ENCODE peak calls at places on chromosomes 4 and X, in ten cellular contexts. T, B, X, P, E, O, M, L, S and U are unnamed samples.

GRCh38 chr4:149823770-149824221 is 8.2 kb upstream of the IQCM start:
- DNase-seq in T (no peak), B (no peak), X (no peak), P (peak; percentile 39), E (no peak), O (no peak), M (peak; percentile 74), L (no peak), S (no peak), U (no peak)

GRCh38 chrX:71930298-71930697 is 19.7 kb downstream of the NHSL2 start:
- DNase-seq in T (no peak), B (no peak), X (no peak), P (peak; percentile 50), E (no peak), O (no peak), M (no peak), L (no peak), S (no peak), U (no peak)

GRCh38 chrX:119488749-119489148 is 20.5 kb downstream of the SLC25A5 start:
- DNase-seq in T (peak; percentile 53), B (no peak), X (peak; percentile 78), P (peak; percentile 65), E (no peak), O (peak; percentile 33), M (peak; percentile 51), L (no peak), S (peak; percentile 45), U (peak; percentile 49)

GRCh38 chr4:142528433-142528832 is 317.7 kb downstream of the INPP4B start:
- DNase-seq in T (no peak), B (no peak), X (no peak), P (no peak), E (no peak), O (no peak), M (no peak), L (no peak), S (no peak), U (no peak)

GRCh38 chrX:7083468-7084396 is 63.8 kb upstream of the STS start:
- DNase-seq in T (peak; percentile 93), B (peak; percentile 23), X (no peak), P (peak; percentile 87), E (no peak), O (peak; percentile 79), M (peak; percentile 98), L (no peak), S (peak; percentile 90), U (no peak)

GRCh38 chr4:40669504-40669903 is 39.8 kb upstream of the RBM47 start:
- DNase-seq in T (no peak), B (no peak), X (no peak), P (no peak), E (no peak), O (no peak), M (no peak), L (no peak), S (no peak), U (no peak)

GRCh38 chr4:8738471-8738931 is 133.1 kb downstream of the HMX1 start:
- DNase-seq in T (no peak), B (no peak), X (no peak), P (no peak), E (no peak), O (no peak), M (no peak), L (no peak), S (no peak), U (no peak)

GRCh38 chr4:183337349-183337748 is 15.1 kb upstream of the CLDN24 start:
- DNase-seq in T (no peak), B (no peak), X (no peak), P (no peak), E (no peak), O (no peak), M (no peak), L (no peak), S (no peak), U (no peak)

GRCh38 chr4:53932784-53933183 is 131.6 kb downstream of the CHIC2 start:
- DNase-seq in T (no peak), B (no peak), X (no peak), P (peak; percentile 98), E (no peak), O (no peak), M (peak; percentile 99), L (no peak), S (no peak), U (no peak)

GRCh38 chrX:133402042-133402453 is 13.2 kb downstream of the GPC4 start:
- DNase-seq in T (no peak), B (no peak), X (no peak), P (peak; percentile 67), E (no peak), O (no peak), M (peak; percentile 23), L (no peak), S (no peak), U (no peak)

GRCh38 chrX:78384486-78384885 is 57.1 kb upstream of the CYSLTR1 start:
- DNase-seq in T (no peak), B (no peak), X (no peak), P (no peak), E (no peak), O (no peak), M (no peak), L (no peak), S (no peak), U (no peak)

GRCh38 chrX:78388663-78389062 is 61.3 kb upstream of the CYSLTR1 start:
- DNase-seq in T (no peak), B (no peak), X (no peak), P (no peak), E (no peak), O (no peak), M (no peak), L (no peak), S (no peak), U (no peak)

GRCh38 chrX:78383594-78383993 is 56.2 kb upstream of the CYSLTR1 start:
- DNase-seq in T (peak; percentile 48), B (no peak), X (no peak), P (no peak), E (no peak), O (no peak), M (no peak), L (no peak), S (no peak), U (no peak)

DNA sequence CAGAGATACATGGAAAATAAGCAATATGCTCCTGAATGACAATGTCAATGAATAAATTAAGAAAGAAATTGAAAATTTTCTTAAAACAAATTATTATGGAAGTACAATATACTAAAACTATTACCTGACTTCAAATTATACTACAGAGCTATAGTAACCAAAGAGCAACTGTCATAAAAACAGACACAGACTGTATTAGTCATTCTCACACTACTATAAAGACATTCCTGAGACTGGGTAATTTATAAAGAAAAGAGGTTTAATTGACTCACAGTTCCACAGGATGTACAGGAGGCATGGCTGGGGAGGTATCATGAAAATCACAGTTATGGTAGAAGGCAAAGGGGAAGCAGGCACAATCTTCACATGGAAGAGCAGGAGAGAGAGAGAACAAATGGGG is 60.0 kb upstream of the CYSLTR1 start:
- DNase-seq in T (no peak), B (no peak), X (no peak), P (no peak), E (no peak), O (no peak), M (no peak), L (no peak), S (no peak), U (no peak)
- H3K4me1 ChIP-seq in T (peaks cover 7% of the 10 kb centered on the region), B (no peaks in the 10 kb centered on the region), X (no peaks in the 10 kb centered on the region), P (no peaks in the 10 kb centered on the region), E (no peaks in the 10 kb centered on the region), O (no peaks in the 10 kb centered on the region), M (no peaks in the 10 kb centered on the region), L (no peaks in the 10 kb centered on the region), S (no peaks in the 10 kb centered on the region), U (no peaks in the 10 kb centered on the region)

GRCh38 chr4:78074747-78075146 is 17.6 kb downstream of the FRAS1 start:
- DNase-seq in T (no peak), B (no peak), X (no peak), P (peak; percentile 29), E (no peak), O (no peak), M (no peak), L (no peak), S (no peak), U (no peak)
- H3K4me1 ChIP-seq in T (no peaks in the 10 kb centered on the region), B (no peaks in the 10 kb centered on the region), X (no peaks in the 10 kb centered on the region), P (peaks cover 21% of the 10 kb centered on the region), E (no peaks in the 10 kb centered on the region), O (no peaks in the 10 kb centered on the region), M (no peaks in the 10 kb centered on the region), L (no peaks in the 10 kb centered on the region), S (no peaks in the 10 kb centered on the region), U (no peaks in the 10 kb centered on the region)

GRCh38 chrX:37757082-37757481 is 22.8 kb upstream of the CYBB start:
- DNase-seq in T (no peak), B (no peak), X (no peak), P (no peak), E (no peak), O (no peak), M (no peak), L (no peak), S (no peak), U (no peak)

GRCh38 chrX:37753384-37753783 is 26.5 kb upstream of the CYBB start:
- DNase-seq in T (no peak), B (no peak), X (no peak), P (no peak), E (no peak), O (no peak), M (no peak), L (no peak), S (no peak), U (no peak)

GRCh38 chrX:37754518-37754917 is 25.3 kb upstream of the CYBB start:
- DNase-seq in T (no peak), B (no peak), X (no peak), P (no peak), E (no peak), O (no peak), M (no peak), L (no peak), S (no peak), U (no peak)

GRCh38 chrX:37752941-37753340 is 26.9 kb upstream of the CYBB start:
- DNase-seq in T (no peak), B (no peak), X (no peak), P (no peak), E (no peak), O (no peak), M (no peak), L (no peak), S (peak; percentile 31), U (no peak)

GRCh38 chrX:37755073-37755472 is 24.8 kb upstream of the CYBB start:
- DNase-seq in T (peak; percentile 80), B (no peak), X (no peak), P (no peak), E (no peak), O (peak; percentile 45), M (no peak), L (no peak), S (peak; percentile 86), U (no peak)
- H3K4me1 ChIP-seq in T (peaks cover 59% of the 10 kb centered on the region), B (no peaks in the 10 kb centered on the region), X (no peaks in the 10 kb centered on the region), P (no peaks in the 10 kb centered on the region), E (no peaks in the 10 kb centered on the region), O (peaks cover 51% of the 10 kb centered on the region), M (no peaks in the 10 kb centered on the region), L (no peaks in the 10 kb centered on the region), S (peaks cover 74% of the 10 kb centered on the region), U (no peaks in the 10 kb centered on the region)

DNA sequence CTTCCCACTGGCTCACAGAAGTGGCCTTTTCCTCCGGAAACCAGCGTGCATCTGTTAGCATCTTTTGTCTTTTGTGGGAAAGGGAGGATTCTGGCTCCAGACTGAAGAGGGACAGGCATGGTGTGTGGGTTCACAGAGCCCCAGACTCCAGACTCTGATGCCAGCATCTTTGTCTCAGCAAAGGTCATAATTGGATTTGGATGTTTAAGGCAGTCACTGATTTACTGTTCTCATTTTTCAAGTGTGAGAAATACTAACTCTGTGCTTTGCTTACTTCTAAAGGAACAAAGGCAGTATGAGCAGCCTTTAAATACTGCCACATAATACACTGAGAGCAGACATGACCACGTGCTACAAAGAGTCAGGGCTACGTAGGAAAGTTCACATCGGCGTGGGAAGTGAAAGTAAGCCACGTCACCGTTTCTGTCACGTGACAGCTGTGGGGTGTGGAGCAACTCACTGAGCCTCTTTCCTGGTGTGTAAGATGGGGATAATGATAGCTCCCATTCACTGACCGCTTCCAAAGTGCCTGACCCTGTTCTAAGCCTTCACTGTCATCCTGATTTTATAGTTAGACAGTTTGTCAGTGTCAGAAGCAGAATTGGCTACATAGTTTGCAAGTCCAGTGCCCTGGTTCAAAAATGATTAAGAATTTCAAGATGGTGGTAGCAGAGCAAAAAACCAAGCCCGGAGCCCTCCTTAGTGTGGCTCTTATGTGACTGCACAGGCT is 24.8 kb upstream of the TMSB4X start:
- DNase-seq in T (peak; percentile 63), B (peak; percentile 32), X (peak; percentile 88), P (peak; percentile 90), E (no peak), O (peak; percentile 91), M (peak; percentile 92), L (no peak), S (peak; percentile 84), U (no peak)
- H3K4me1 ChIP-seq in T (peaks cover 35% of the 10 kb centered on the region), B (no peaks in the 10 kb centered on the region), X (peaks cover 3% of the 10 kb centered on the region), P (no peaks in the 10 kb centered on the region), E (peaks cover 4% of the 10 kb centered on the region), O (peaks cover 80% of the 10 kb centered on the region), M (peaks cover 14% of the 10 kb centered on the region), L (peaks cover 14% of the 10 kb centered on the region), S (peaks cover 81% of the 10 kb centered on the region), U (peaks cover 24% of the 10 kb centered on the region)